ENCODE peak calls at places on chromosomes 4 and X, in ten cellular contexts. C is stimulated activated CD4-positive, alpha-beta T cell treated with anti-CD3 and anti-CD28 coated beads, TNF-alpha, amount 100 ng/mL, for 1 hour; K is NCI-H2227 treated with DMSO at 0.1 percent for 48 hours; N is EH; I is stromal cell of bone marrow; V is NCI-H1105; G is cardiac muscle cell; F is progenitor cell of endocrine pancreas; S is putamen; T is amniotic stem cell. L is an unnamed sample.

GRCh38 chrX:37350034-37350365 is 836 bp downstream of the PRRG1 start:
- DNase-seq in C (no peak), K (no peak), N (peak; percentile 43), I (no peak), V (no peak), G (peak; percentile 30), F (no peak), S (no peak), T (no peak), L (no peak)

GRCh38 chr4:159014896-159015295 is 88.0 kb upstream of the RAPGEF2 start:
- DNase-seq in C (no peak), K (no peak), N (no peak), I (no peak), V (no peak), G (no peak), F (no peak), S (no peak), T (no peak), L (no peak)

GRCh38 chr4:114782842-114783595 is 184.4 kb downstream of the UGT8 start:
- DNase-seq in C (no peak), K (no peak), N (peak; percentile 3), I (no peak), V (peak; percentile 74), G (no peak), F (no peak), S (no peak), T (no peak), L (no peak)

GRCh38 chr4:20895208-20895607 is 194.9 kb downstream of the PACRGL start:
- DNase-seq in C (no peak), K (no peak), N (no peak), I (no peak), V (no peak), G (no peak), F (no peak), S (no peak), T (no peak), L (no peak)

GRCh38 chr4:46123872-46124755 is at the start of gene GABRG1:
- DNase-seq in C (no peak), K (no peak), N (no peak), I (no peak), V (peak; percentile 54), G (no peak), F (no peak), S (peak; percentile 70), T (no peak), L (no peak)

GRCh38 chr4:7607156-7607910 is 172.6 kb upstream of the PSAPL1 start:
- DNase-seq in C (no peak), K (no peak), N (peak; percentile 65), I (no peak), V (no peak), G (peak; percentile 44), F (no peak), S (no peak), T (no peak), L (no peak)

GRCh38 chr4:168683595-168683994 is 186.7 kb downstream of the PALLD start:
- DNase-seq in C (no peak), K (no peak), N (peak; percentile 55), I (no peak), V (no peak), G (no peak), F (no peak), S (no peak), T (no peak), L (no peak)

GRCh38 chr4:10729366-10729765 is 44.8 kb upstream of the CLNK start:
- DNase-seq in C (no peak), K (no peak), N (no peak), I (no peak), V (no peak), G (no peak), F (no peak), S (no peak), T (no peak), L (no peak)

GRCh38 chr4:33961751-33962150 is 2282.6 kb downstream of the ARAP2 start:
- DNase-seq in C (no peak), K (no peak), N (peak; percentile 60), I (no peak), V (no peak), G (no peak), F (no peak), S (no peak), T (peak; percentile 35), L (no peak)

GRCh38 chr4:41095192-41095872 is 119.0 kb downstream of the APBB2 start:
- DNase-seq in C (no peak), K (peak; percentile 45), N (no peak), I (no peak), V (no peak), G (no peak), F (no peak), S (no peak), T (no peak), L (no peak)

GRCh38 chrX:7432901-7433300 is 284.9 kb upstream of the PUDP start:
- DNase-seq in C (no peak), K (no peak), N (no peak), I (no peak), V (no peak), G (no peak), F (no peak), S (no peak), T (no peak), L (no peak)

GRCh38 chr4:139773560-139774318 is 108.1 kb downstream of the MGST2 start:
- DNase-seq in C (no peak), K (no peak), N (peak; percentile 8), I (no peak), V (no peak), G (no peak), F (no peak), S (no peak), T (no peak), L (no peak)

GRCh38 chrX:153769158-153769864 is 5.3 kb downstream of the PLXNB3 start:
- DNase-seq in C (no peak), K (no peak), N (no peak), I (no peak), V (no peak), G (no peak), F (no peak), S (no peak), T (no peak), L (no peak)

GRCh38 chrX:70527053-70527452 is 82.4 kb downstream of the DLG3 start:
- DNase-seq in C (no peak), K (no peak), N (no peak), I (no peak), V (no peak), G (no peak), F (no peak), S (no peak), T (no peak), L (no peak)

GRCh38 chrX:41033299-41033698 is 51.9 kb upstream of the USP9X start:
- DNase-seq in C (no peak), K (no peak), N (no peak), I (no peak), V (no peak), G (no peak), F (no peak), S (no peak), T (no peak), L (no peak)

GRCh38 chrX:93422693-93423092 is 250.7 kb downstream of the NAP1L3 start:
- DNase-seq in C (no peak), K (no peak), N (no peak), I (no peak), V (peak; percentile 3), G (peak; percentile 4), F (peak; percentile 12), S (peak; percentile 0), T (no peak), L (no peak)

GRCh38 chrX:8455600-8455999 is 9.0 kb upstream of the VCX3B start:
- DNase-seq in C (no peak), K (no peak), N (no peak), I (no peak), V (no peak), G (peak; percentile 4), F (no peak), S (no peak), T (no peak), L (no peak)

GRCh38 chr4:114673306-114673705 is 74.7 kb downstream of the UGT8 start:
- DNase-seq in C (no peak), K (no peak), N (no peak), I (no peak), V (no peak), G (no peak), F (no peak), S (no peak), T (no peak), L (no peak)

GRCh38 chrX:67599532-67599931 is 55.7 kb downstream of the AR start:
- DNase-seq in C (no peak), K (no peak), N (no peak), I (no peak), V (no peak), G (no peak), F (no peak), S (no peak), T (no peak), L (no peak)

GRCh38 chrX:74931214-74931613 is 6.0 kb upstream of the NEXMIF start:
- DNase-seq in C (no peak), K (no peak), N (peak; percentile 14), I (no peak), V (no peak), G (no peak), F (no peak), S (no peak), T (no peak), L (no peak)

GRCh38 chrX:133081990-133082389 is 14.9 kb downstream of the USP26 start:
- DNase-seq in C (no peak), K (no peak), N (no peak), I (no peak), V (no peak), G (no peak), F (no peak), S (no peak), T (no peak), L (no peak)

GRCh38 chrX:24026403-24026801 is 584 bp downstream of the KLHL15 start:
- DNase-seq in C (no peak), K (peak; percentile 73), N (peak; percentile 23), I (no peak), V (no peak), G (peak; percentile 40), F (no peak), S (no peak), T (no peak), L (no peak)

GRCh38 chr4:2954358-2955185 is 8.6 kb downstream of the NOP14 start:
- DNase-seq in C (no peak), K (no peak), N (no peak), I (no peak), V (no peak), G (no peak), F (no peak), S (no peak), T (no peak), L (peak; percentile 40)

GRCh38 chr4:148059617-148060180 is 327.8 kb downstream of the ARHGAP10 start:
- DNase-seq in C (no peak), K (no peak), N (no peak), I (no peak), V (no peak), G (no peak), F (no peak), S (no peak), T (no peak), L (no peak)

GRCh38 chr4:92969650-92970370 is 666.0 kb downstream of the GRID2 start:
- DNase-seq in C (no peak), K (no peak), N (peak; percentile 71), I (peak; percentile 83), V (no peak), G (peak; percentile 95), F (no peak), S (no peak), T (peak; percentile 78), L (no peak)

GRCh38 chrX:3549442-3549875 is 164.0 kb downstream of the PRKX start:
- DNase-seq in C (no peak), K (no peak), N (peak; percentile 64), I (no peak), V (no peak), G (peak; percentile 54), F (no peak), S (no peak), T (no peak), L (no peak)

GRCh38 chrX:36414056-36414455 is 494.5 kb downstream of the CFAP47 start:
- DNase-seq in C (no peak), K (no peak), N (no peak), I (no peak), V (no peak), G (no peak), F (no peak), S (no peak), T (no peak), L (no peak)

GRCh38 chr4:142474398-142475087 is 371.6 kb downstream of the INPP4B start:
- DNase-seq in C (no peak), K (no peak), N (no peak), I (no peak), V (peak; percentile 4), G (no peak), F (no peak), S (no peak), T (no peak), L (no peak)